ENCODE peak calls at places on chromosomes 6 and 20, in six cellular contexts. One of them, this sample, is unnamed.

GRCh38 chr6:27836080-27836782 is 76.0 kb downstream of the OR2B2 start:
- DNase-seq in transverse colon: no peak
- DNase-seq in BJ: no peak
- DNase-seq in fibroblast of villous mesenchyme: no peak
- DNase-seq in MM.1S: no peak
- DNase-seq in ovary: no peak
- DNase-seq in this sample: no peak

GRCh38 chr20:19620471-19620870 is 137.6 kb upstream of the RIN2 start:
- DNase-seq in MM.1S: no peak
- DNase-seq in ovary: no peak
- DNase-seq in transverse colon: no peak
- DNase-seq in BJ: no peak
- DNase-seq in fibroblast of villous mesenchyme: no peak
- DNase-seq in this sample: no peak

GRCh38 chr6:66264376-66264775 is 557.4 kb upstream of the EYS start:
- DNase-seq in BJ: no peak
- DNase-seq in fibroblast of villous mesenchyme: no peak
- DNase-seq in MM.1S: no peak
- DNase-seq in transverse colon: no peak
- DNase-seq in ovary: no peak
- DNase-seq in this sample: no peak

GRCh38 chr6:137872071-137872470 is 5.0 kb downstream of the TNFAIP3 start:
- DNase-seq in BJ: no peak
- DNase-seq in MM.1S: no peak
- DNase-seq in fibroblast of villous mesenchyme: no peak
- DNase-seq in ovary: no peak
- DNase-seq in transverse colon: no peak
- DNase-seq in this sample: no peak

GRCh38 chr20:38610521-38610920 is 8.9 kb downstream of the ARHGAP40 start:
- DNase-seq in fibroblast of villous mesenchyme: no peak
- DNase-seq in ovary: no peak
- DNase-seq in BJ: no peak
- DNase-seq in MM.1S: no peak
- DNase-seq in transverse colon: no peak
- DNase-seq in this sample: no peak

GRCh38 chr20:1296922-1297321 is 30.8 kb downstream of the SNPH start:
- DNase-seq in ovary: no peak
- DNase-seq in transverse colon: no peak
- DNase-seq in fibroblast of villous mesenchyme: no peak
- DNase-seq in MM.1S: no peak
- DNase-seq in BJ: no peak
- DNase-seq in this sample: no peak

GRCh38 chr6:150416120-150416519 is 47.3 kb downstream of the IYD start:
- DNase-seq in BJ: no peak
- DNase-seq in MM.1S: no peak
- DNase-seq in transverse colon: no peak
- DNase-seq in ovary: no peak
- DNase-seq in fibroblast of villous mesenchyme: no peak
- DNase-seq in this sample: no peak

GRCh38 chr6:71205336-71205956 is 83.2 kb upstream of the OGFRL1 start:
- DNase-seq in transverse colon: no peak
- DNase-seq in BJ: peak; percentile 35
- DNase-seq in ovary: no peak
- DNase-seq in MM.1S: no peak
- DNase-seq in fibroblast of villous mesenchyme: peak; percentile 64
- DNase-seq in this sample: no peak

GRCh38 chr6:21135484-21136005 is 458.0 kb upstream of the SOX4 start:
- DNase-seq in MM.1S: no peak
- DNase-seq in transverse colon: no peak
- DNase-seq in BJ: no peak
- DNase-seq in ovary: no peak
- DNase-seq in fibroblast of villous mesenchyme: no peak
- DNase-seq in this sample: no peak

GRCh38 chr6:41818271-41819054 is 31.0 kb downstream of the TOMM6 start:
- DNase-seq in transverse colon: no peak
- DNase-seq in MM.1S: no peak
- DNase-seq in BJ: no peak
- DNase-seq in ovary: no peak
- DNase-seq in fibroblast of villous mesenchyme: no peak
- DNase-seq in this sample: no peak

GRCh38 chr20:13008761-13009681 is at the start of gene SPTLC3:
- DNase-seq in transverse colon: peak; percentile 62
- DNase-seq in BJ: no peak
- DNase-seq in MM.1S: no peak
- DNase-seq in ovary: peak; percentile 40
- DNase-seq in fibroblast of villous mesenchyme: peak; percentile 64
- DNase-seq in this sample: no peak

GRCh38 chr6:140051521-140052455 is 677.3 kb upstream of the CITED2 start:
- DNase-seq in ovary: no peak
- DNase-seq in MM.1S: no peak
- DNase-seq in BJ: peak; percentile 95
- DNase-seq in transverse colon: no peak
- DNase-seq in fibroblast of villous mesenchyme: peak; percentile 97
- DNase-seq in this sample: no peak

GRCh38 chr6:87161299-87161698 is 5.9 kb downstream of the ZNF292 start:
- DNase-seq in transverse colon: no peak
- DNase-seq in fibroblast of villous mesenchyme: no peak
- DNase-seq in MM.1S: no peak
- DNase-seq in ovary: no peak
- DNase-seq in BJ: no peak
- DNase-seq in this sample: no peak

GRCh38 chr6:20400476-20401402 is 940 bp upstream of the E2F3 start:
- DNase-seq in BJ: no peak
- DNase-seq in MM.1S: peak; percentile 26
- DNase-seq in fibroblast of villous mesenchyme: peak; percentile 54
- DNase-seq in transverse colon: peak; percentile 57
- DNase-seq in ovary: peak; percentile 44
- DNase-seq in this sample: peak; percentile 30

GRCh38 chr6:49626811-49627210 is 9.8 kb downstream of the RHAG start:
- DNase-seq in ovary: no peak
- DNase-seq in BJ: no peak
- DNase-seq in transverse colon: no peak
- DNase-seq in MM.1S: no peak
- DNase-seq in fibroblast of villous mesenchyme: no peak
- DNase-seq in this sample: no peak

GRCh38 chr20:17610566-17611289 is 40.9 kb downstream of the DSTN start:
- DNase-seq in fibroblast of villous mesenchyme: peak; percentile 17
- DNase-seq in transverse colon: peak; percentile 74
- DNase-seq in MM.1S: peak; percentile 71
- DNase-seq in BJ: no peak
- DNase-seq in ovary: no peak
- DNase-seq in this sample: peak; percentile 9

GRCh38 chr6:54282186-54282585 is 26.1 kb upstream of the TINAG start:
- DNase-seq in MM.1S: no peak
- DNase-seq in BJ: peak; percentile 92
- DNase-seq in fibroblast of villous mesenchyme: peak; percentile 48
- DNase-seq in transverse colon: no peak
- DNase-seq in ovary: no peak
- DNase-seq in this sample: no peak

GRCh38 chr6:124995645-124996325 is 33.5 kb downstream of the RNF217 start:
- DNase-seq in transverse colon: no peak
- DNase-seq in BJ: no peak
- DNase-seq in ovary: no peak
- DNase-seq in MM.1S: no peak
- DNase-seq in fibroblast of villous mesenchyme: no peak
- DNase-seq in this sample: no peak

GRCh38 chr6:8108031-8108660 is 5.8 kb upstream of the EEF1E1 start:
- DNase-seq in fibroblast of villous mesenchyme: peak; percentile 92
- DNase-seq in transverse colon: no peak
- DNase-seq in MM.1S: no peak
- DNase-seq in ovary: no peak
- DNase-seq in BJ: peak; percentile 75
- DNase-seq in this sample: no peak

GRCh38 chr6:17907467-17908229 is 79.8 kb downstream of the KIF13A start:
- DNase-seq in transverse colon: peak; percentile 61
- DNase-seq in BJ: peak; percentile 95
- DNase-seq in MM.1S: no peak
- DNase-seq in ovary: no peak
- DNase-seq in fibroblast of villous mesenchyme: peak; percentile 99
- DNase-seq in this sample: no peak

GRCh38 chr6:52330470-52330869 is 31.5 kb upstream of the PAQR8 start:
- DNase-seq in MM.1S: no peak
- DNase-seq in transverse colon: peak; percentile 65
- DNase-seq in ovary: no peak
- DNase-seq in fibroblast of villous mesenchyme: no peak
- DNase-seq in BJ: no peak
- DNase-seq in this sample: no peak

GRCh38 chr6:156760377-156760776 is 16.8 kb upstream of the ARID1B start:
- DNase-seq in BJ: no peak
- DNase-seq in ovary: no peak
- DNase-seq in transverse colon: no peak
- DNase-seq in MM.1S: no peak
- DNase-seq in fibroblast of villous mesenchyme: no peak
- DNase-seq in this sample: no peak

GRCh38 chr6:156757849-156758248 is 19.3 kb upstream of the ARID1B start:
- DNase-seq in MM.1S: no peak
- DNase-seq in BJ: no peak
- DNase-seq in fibroblast of villous mesenchyme: no peak
- DNase-seq in transverse colon: no peak
- DNase-seq in ovary: no peak
- DNase-seq in this sample: no peak

GRCh38 chr6:156762547-156762946 is 14.6 kb upstream of the ARID1B start:
- DNase-seq in MM.1S: no peak
- DNase-seq in transverse colon: no peak
- DNase-seq in BJ: no peak
- DNase-seq in ovary: no peak
- DNase-seq in fibroblast of villous mesenchyme: no peak
- DNase-seq in this sample: no peak

GRCh38 chr6:156752666-156753301 is 24.4 kb upstream of the ARID1B start:
- DNase-seq in transverse colon: peak; percentile 37
- DNase-seq in fibroblast of villous mesenchyme: no peak
- DNase-seq in ovary: peak; percentile 53
- DNase-seq in MM.1S: no peak
- DNase-seq in BJ: no peak
- DNase-seq in this sample: peak; percentile 40

DNA sequence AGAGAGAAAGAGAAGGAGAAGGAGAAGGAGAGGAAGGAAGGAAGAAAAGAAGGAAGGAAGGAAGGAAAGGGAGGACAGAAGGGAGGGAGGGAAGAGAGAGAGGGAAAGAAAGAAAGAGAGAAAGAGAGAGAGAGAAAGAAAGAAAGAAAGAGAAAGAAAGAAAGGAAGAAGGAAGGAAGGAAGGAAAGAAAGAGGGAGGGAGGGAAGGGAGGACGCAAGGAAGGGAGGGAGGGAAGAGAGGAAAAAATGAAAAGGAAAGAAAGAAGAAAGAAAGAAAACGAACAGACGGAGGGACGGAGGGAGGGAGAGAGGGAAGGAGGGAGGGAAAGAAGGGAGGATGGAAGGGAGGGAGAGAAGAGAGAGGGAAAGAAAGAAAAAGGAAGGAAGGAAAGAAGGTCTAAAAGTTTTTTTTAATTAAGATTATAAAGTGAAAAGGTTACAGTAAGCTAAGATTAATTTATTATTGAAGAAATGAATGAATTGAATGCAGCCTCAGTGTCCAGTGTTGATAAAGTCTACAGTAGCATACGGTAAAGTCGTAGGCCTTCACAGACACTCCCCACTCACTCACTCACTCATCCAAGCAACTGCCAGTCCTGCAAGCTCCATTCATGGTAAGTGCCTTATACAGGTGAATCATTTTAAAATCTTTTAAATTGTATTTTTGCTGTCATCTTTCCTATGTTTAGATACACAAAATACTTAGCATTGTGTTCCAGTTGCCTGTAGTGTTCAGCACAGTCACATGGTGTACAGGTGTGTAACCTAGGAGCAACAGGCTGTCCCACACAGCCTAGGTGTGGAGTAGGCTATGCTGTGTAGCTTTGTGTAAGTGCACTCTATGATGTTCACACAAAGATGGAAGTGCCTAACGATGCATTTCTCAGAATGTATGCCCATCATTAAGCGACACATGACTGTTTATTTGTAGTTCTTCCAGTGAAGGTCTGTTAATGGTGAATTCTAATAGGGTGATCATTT is 20.3 kb upstream of the ARID1B start:
- DNase-seq in MM.1S: no peak
- DNase-seq in transverse colon: no peak
- DNase-seq in fibroblast of villous mesenchyme: no peak
- DNase-seq in BJ: no peak
- DNase-seq in ovary: no peak
- DNase-seq in this sample: no peak
- TF ChIP-seq CTCF in MM.1S: no peak
- TF ChIP-seq CTCF in transverse colon: no peak
- TF ChIP-seq CTCF in fibroblast of villous mesenchyme: no peak
- TF ChIP-seq CTCF in BJ: no peak
- TF ChIP-seq CTCF in ovary: no peak
- TF ChIP-seq CTCF in this sample: no peak

DNA sequence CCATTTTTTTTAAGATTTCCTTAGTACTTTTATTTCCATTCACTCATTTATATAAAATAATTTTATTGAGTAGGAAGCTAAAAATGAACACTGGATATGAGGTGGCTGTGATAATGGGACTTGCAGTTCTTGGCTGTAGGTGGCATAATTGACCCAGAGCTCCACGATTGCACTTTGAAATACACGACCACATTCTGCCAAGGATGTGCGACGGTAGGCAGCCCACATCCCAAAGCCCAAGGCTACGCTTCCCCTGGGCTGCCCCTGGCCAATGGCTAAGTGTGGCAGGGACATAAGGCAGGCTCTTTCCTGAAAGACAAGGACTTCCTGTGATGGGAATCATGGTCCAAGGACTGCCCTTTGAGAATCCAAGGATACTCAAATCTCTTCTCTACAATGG is 43.7 kb upstream of the ADTRP start:
- DNase-seq in fibroblast of villous mesenchyme: no peak
- DNase-seq in transverse colon: no peak
- DNase-seq in BJ: no peak
- DNase-seq in ovary: no peak
- DNase-seq in MM.1S: no peak
- DNase-seq in this sample: no peak
- TF ChIP-seq CTCF in fibroblast of villous mesenchyme: no peak
- TF ChIP-seq CTCF in transverse colon: no peak
- TF ChIP-seq CTCF in BJ: no peak
- TF ChIP-seq CTCF in ovary: no peak
- TF ChIP-seq CTCF in MM.1S: no peak
- TF ChIP-seq CTCF in this sample: peak; percentile 13

GRCh38 chr20:36135821-36136220 is 18.7 kb upstream of the EPB41L1 start:
- DNase-seq in ovary: no peak
- DNase-seq in transverse colon: no peak
- DNase-seq in MM.1S: no peak
- DNase-seq in BJ: no peak
- DNase-seq in fibroblast of villous mesenchyme: no peak
- DNase-seq in this sample: no peak

GRCh38 chr20:36145877-36146707 is 8.4 kb upstream of the EPB41L1 start:
- DNase-seq in transverse colon: no peak
- DNase-seq in BJ: no peak
- DNase-seq in ovary: no peak
- DNase-seq in MM.1S: peak; percentile 89
- DNase-seq in fibroblast of villous mesenchyme: peak; percentile 61
- DNase-seq in this sample: no peak

GRCh38 chr20:36144336-36144735 is 10.2 kb upstream of the EPB41L1 start:
- DNase-seq in MM.1S: no peak
- DNase-seq in ovary: no peak
- DNase-seq in transverse colon: no peak
- DNase-seq in fibroblast of villous mesenchyme: peak; percentile 31
- DNase-seq in BJ: no peak
- DNase-seq in this sample: no peak

GRCh38 chr20:36141310-36141709 is 13.2 kb upstream of the EPB41L1 start:
- DNase-seq in fibroblast of villous mesenchyme: no peak
- DNase-seq in BJ: no peak
- DNase-seq in MM.1S: no peak
- DNase-seq in transverse colon: no peak
- DNase-seq in ovary: no peak
- DNase-seq in this sample: no peak
- TF ChIP-seq CTCF in fibroblast of villous mesenchyme: no peak
- TF ChIP-seq CTCF in BJ: no peak
- TF ChIP-seq CTCF in MM.1S: peak; percentile 29
- TF ChIP-seq CTCF in transverse colon: no peak
- TF ChIP-seq CTCF in ovary: no peak
- TF ChIP-seq CTCF in this sample: peak; percentile 11

GRCh38 chr20:48405909-48406308 is 421.9 kb downstream of the PREX1 start:
- DNase-seq in fibroblast of villous mesenchyme: no peak
- DNase-seq in transverse colon: no peak
- DNase-seq in MM.1S: no peak
- DNase-seq in BJ: no peak
- DNase-seq in ovary: no peak
- DNase-seq in this sample: no peak
- TF ChIP-seq CTCF in fibroblast of villous mesenchyme: peak; percentile 3
- TF ChIP-seq CTCF in transverse colon: no peak
- TF ChIP-seq CTCF in MM.1S: no peak
- TF ChIP-seq CTCF in BJ: no peak
- TF ChIP-seq CTCF in ovary: no peak
- TF ChIP-seq CTCF in this sample: peak; percentile 1